ENCODE peak calls at places on chromosome X, in nine cellular contexts. One of them, this sample, is unnamed. For H3K4me1, the result is how much of the 10 kb centered on the place peaks cover.

GRCh38 chrX:136273986-136274385 is 22.8 kb upstream of the MAP7D3 start:
- DNase-seq in CD4-positive, CD25-positive, alpha-beta regulatory T cell: no peak
- DNase-seq in OCI-LY7: no peak
- DNase-seq in kidney: no peak
- DNase-seq in heart left ventricle: no peak
- DNase-seq in mucosa of descending colon: no peak
- DNase-seq in heart right ventricle: no peak
- DNase-seq in PC-3: no peak
- DNase-seq in transverse colon: no peak
- DNase-seq in this sample: no peak

GRCh38 chrX:3550160-3550765 is 163.2 kb downstream of the PRKX start:
- DNase-seq in kidney: no peak
- DNase-seq in PC-3: peak
- DNase-seq in OCI-LY7: no peak
- DNase-seq in heart right ventricle: no peak
- DNase-seq in heart left ventricle: no peak
- DNase-seq in transverse colon: peak
- DNase-seq in CD4-positive, CD25-positive, alpha-beta regulatory T cell: no peak
- DNase-seq in mucosa of descending colon: peak
- DNase-seq in this sample: no peak

GRCh38 chrX:141405878-141406492 is 163.7 kb upstream of the SPANXC start:
- DNase-seq in mucosa of descending colon: no peak
- DNase-seq in heart right ventricle: no peak
- DNase-seq in OCI-LY7: no peak
- DNase-seq in transverse colon: no peak
- DNase-seq in PC-3: peak
- DNase-seq in CD4-positive, CD25-positive, alpha-beta regulatory T cell: no peak
- DNase-seq in kidney: no peak
- DNase-seq in heart left ventricle: no peak
- DNase-seq in this sample: no peak

GRCh38 chrX:16946971-16947562 is 609 bp downstream of the REPS2 start:
- DNase-seq in heart left ventricle: peak
- DNase-seq in mucosa of descending colon: peak
- DNase-seq in kidney: peak
- DNase-seq in PC-3: no peak
- DNase-seq in CD4-positive, CD25-positive, alpha-beta regulatory T cell: peak
- DNase-seq in OCI-LY7: peak
- DNase-seq in transverse colon: peak
- DNase-seq in heart right ventricle: peak
- DNase-seq in this sample: peak

GRCh38 chrX:18490816-18491215 is 65.4 kb downstream of the CDKL5 start:
- DNase-seq in kidney: no peak
- DNase-seq in heart left ventricle: no peak
- DNase-seq in heart right ventricle: no peak
- DNase-seq in OCI-LY7: no peak
- DNase-seq in CD4-positive, CD25-positive, alpha-beta regulatory T cell: no peak
- DNase-seq in transverse colon: no peak
- DNase-seq in mucosa of descending colon: no peak
- DNase-seq in PC-3: no peak
- DNase-seq in this sample: no peak

GRCh38 chrX:5390376-5390775 is 838.3 kb downstream of the NLGN4X start:
- DNase-seq in kidney: no peak
- DNase-seq in transverse colon: no peak
- DNase-seq in heart left ventricle: no peak
- DNase-seq in CD4-positive, CD25-positive, alpha-beta regulatory T cell: no peak
- DNase-seq in OCI-LY7: no peak
- DNase-seq in PC-3: no peak
- DNase-seq in mucosa of descending colon: no peak
- DNase-seq in heart right ventricle: no peak
- DNase-seq in this sample: no peak

GRCh38 chrX:104253567-104254441 is 929 bp downstream of the ESX1 start:
- DNase-seq in heart left ventricle: no peak
- DNase-seq in PC-3: no peak
- DNase-seq in mucosa of descending colon: no peak
- DNase-seq in kidney: peak
- DNase-seq in CD4-positive, CD25-positive, alpha-beta regulatory T cell: no peak
- DNase-seq in transverse colon: no peak
- DNase-seq in heart right ventricle: no peak
- DNase-seq in OCI-LY7: no peak
- DNase-seq in this sample: no peak

GRCh38 chrX:12249997-12250396 is 111.7 kb downstream of the FRMPD4 start:
- DNase-seq in transverse colon: no peak
- DNase-seq in mucosa of descending colon: no peak
- DNase-seq in kidney: no peak
- DNase-seq in heart left ventricle: no peak
- DNase-seq in heart right ventricle: no peak
- DNase-seq in OCI-LY7: no peak
- DNase-seq in CD4-positive, CD25-positive, alpha-beta regulatory T cell: no peak
- DNase-seq in PC-3: peak
- DNase-seq in this sample: no peak

GRCh38 chrX:30713061-30713525 is 59.9 kb downstream of the GK start:
- DNase-seq in heart right ventricle: no peak
- DNase-seq in heart left ventricle: peak
- DNase-seq in CD4-positive, CD25-positive, alpha-beta regulatory T cell: peak
- DNase-seq in OCI-LY7: peak
- DNase-seq in transverse colon: peak
- DNase-seq in kidney: no peak
- DNase-seq in mucosa of descending colon: peak
- DNase-seq in PC-3: peak
- DNase-seq in this sample: peak

GRCh38 chrX:38578152-38578551 is 16.8 kb downstream of the TSPAN7 start:
- DNase-seq in PC-3: no peak
- DNase-seq in mucosa of descending colon: peak
- DNase-seq in heart left ventricle: no peak
- DNase-seq in heart right ventricle: no peak
- DNase-seq in OCI-LY7: no peak
- DNase-seq in kidney: no peak
- DNase-seq in CD4-positive, CD25-positive, alpha-beta regulatory T cell: no peak
- DNase-seq in transverse colon: peak
- DNase-seq in this sample: no peak

GRCh38 chrX:45479196-45479834 is 278.6 kb upstream of the DIPK2B start:
- DNase-seq in mucosa of descending colon: no peak
- DNase-seq in kidney: no peak
- DNase-seq in heart left ventricle: no peak
- DNase-seq in OCI-LY7: no peak
- DNase-seq in PC-3: peak
- DNase-seq in heart right ventricle: no peak
- DNase-seq in CD4-positive, CD25-positive, alpha-beta regulatory T cell: no peak
- DNase-seq in transverse colon: no peak
- DNase-seq in this sample: no peak

GRCh38 chrX:131783555-131784338 is 239.4 kb upstream of the STK26 start:
- DNase-seq in transverse colon: peak
- DNase-seq in PC-3: peak
- DNase-seq in kidney: no peak
- DNase-seq in heart left ventricle: no peak
- DNase-seq in CD4-positive, CD25-positive, alpha-beta regulatory T cell: peak
- DNase-seq in OCI-LY7: no peak
- DNase-seq in heart right ventricle: no peak
- DNase-seq in mucosa of descending colon: no peak
- DNase-seq in this sample: no peak

GRCh38 chrX:116272328-116272727 is 101.8 kb downstream of the AGTR2 start:
- DNase-seq in kidney: no peak
- DNase-seq in heart right ventricle: no peak
- DNase-seq in PC-3: peak
- DNase-seq in transverse colon: peak
- DNase-seq in OCI-LY7: no peak
- DNase-seq in mucosa of descending colon: peak
- DNase-seq in heart left ventricle: no peak
- DNase-seq in CD4-positive, CD25-positive, alpha-beta regulatory T cell: no peak
- DNase-seq in this sample: no peak

GRCh38 chrX:33128048-33128805 is 83.1 kb downstream of the DMD start:
- DNase-seq in heart left ventricle: no peak
- DNase-seq in kidney: no peak
- DNase-seq in OCI-LY7: peak
- DNase-seq in transverse colon: no peak
- DNase-seq in CD4-positive, CD25-positive, alpha-beta regulatory T cell: no peak
- DNase-seq in mucosa of descending colon: no peak
- DNase-seq in heart right ventricle: no peak
- DNase-seq in PC-3: no peak
- DNase-seq in this sample: no peak

DNA sequence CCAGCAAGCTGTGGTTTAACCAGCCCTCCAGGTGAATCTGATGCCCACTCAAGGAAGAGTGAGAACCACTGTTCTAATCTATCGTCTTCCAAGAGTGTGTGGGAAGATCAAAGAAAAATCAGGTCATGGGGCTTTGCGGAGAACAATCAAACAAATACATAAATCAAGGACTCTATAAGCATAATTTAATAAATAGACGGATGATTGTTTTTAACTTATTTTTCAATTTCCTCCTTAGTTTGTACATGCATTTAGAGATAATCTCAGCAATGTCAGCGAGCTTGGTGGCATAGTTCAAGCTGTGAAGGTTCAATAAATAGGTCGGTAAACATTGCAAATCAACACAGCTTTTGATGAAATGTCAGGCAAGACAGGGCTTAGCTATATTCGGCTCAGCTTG is 84.9 kb downstream of the DMD start:
- DNase-seq in mucosa of descending colon: no peak
- DNase-seq in OCI-LY7: peak
- DNase-seq in heart left ventricle: no peak
- DNase-seq in CD4-positive, CD25-positive, alpha-beta regulatory T cell: no peak
- DNase-seq in PC-3: no peak
- DNase-seq in transverse colon: no peak
- DNase-seq in heart right ventricle: no peak
- DNase-seq in kidney: no peak
- DNase-seq in this sample: no peak
- H3K4me1 ChIP-seq in mucosa of descending colon: under half
- H3K4me1 ChIP-seq in OCI-LY7: under half
- H3K4me1 ChIP-seq in heart left ventricle: under half
- H3K4me1 ChIP-seq in CD4-positive, CD25-positive, alpha-beta regulatory T cell: under half
- H3K4me1 ChIP-seq in PC-3: under half
- H3K4me1 ChIP-seq in transverse colon: under half
- H3K4me1 ChIP-seq in heart right ventricle: under half
- H3K4me1 ChIP-seq in kidney: under half
- H3K4me1 ChIP-seq in this sample: under half

DNA sequence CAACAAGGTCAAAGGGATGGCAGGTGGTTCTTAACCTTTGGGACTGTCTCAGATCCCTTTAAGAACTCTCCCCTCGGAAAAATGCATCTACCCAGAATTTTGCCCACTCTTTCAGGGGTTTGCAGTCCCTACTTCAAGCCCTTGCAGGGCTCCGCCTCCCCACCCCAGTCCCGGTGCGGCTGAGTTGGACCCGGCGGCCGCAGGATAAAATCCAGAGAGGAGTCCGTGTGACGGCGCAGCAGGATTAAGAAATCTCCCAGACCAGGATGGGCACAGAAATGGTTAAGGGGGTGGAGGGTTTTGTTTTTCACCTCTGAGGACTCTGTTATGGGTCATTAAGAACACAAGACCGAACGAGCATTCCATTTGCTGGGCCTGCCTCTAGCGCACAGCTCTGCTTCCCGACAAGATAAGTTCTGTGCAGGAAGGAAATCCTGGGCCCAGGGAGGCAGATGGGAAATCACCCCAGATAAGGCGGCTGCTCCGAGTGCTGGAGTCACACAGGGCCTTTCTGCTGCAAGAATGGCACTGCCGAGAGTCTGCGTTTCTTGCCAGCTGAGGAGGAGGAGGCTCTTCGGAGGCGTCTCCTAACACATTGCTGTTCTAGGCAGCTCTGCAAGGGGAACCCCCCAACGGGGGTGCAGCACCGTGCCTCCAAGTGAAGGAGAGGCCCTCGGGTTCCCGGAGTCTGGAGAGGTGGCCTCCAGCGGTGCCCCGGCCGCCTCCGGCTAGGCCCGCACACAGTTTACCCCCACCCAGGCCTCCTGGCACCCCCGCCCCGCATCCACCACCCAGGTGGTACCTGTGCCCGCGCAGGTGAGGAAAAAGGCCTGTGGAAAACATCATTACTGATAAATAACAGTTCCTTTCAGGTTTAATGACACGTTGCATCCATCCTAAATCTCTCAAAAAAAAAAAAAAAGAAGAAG is 277.6 kb downstream of the BCOR start:
- DNase-seq in kidney: no peak
- DNase-seq in transverse colon: no peak
- DNase-seq in PC-3: no peak
- DNase-seq in mucosa of descending colon: no peak
- DNase-seq in heart right ventricle: no peak
- DNase-seq in CD4-positive, CD25-positive, alpha-beta regulatory T cell: no peak
- DNase-seq in heart left ventricle: no peak
- DNase-seq in OCI-LY7: no peak
- DNase-seq in this sample: no peak
- H3K4me3 ChIP-seq in kidney: peak
- H3K4me3 ChIP-seq in transverse colon: no peak
- H3K4me3 ChIP-seq in PC-3: peak
- H3K4me3 ChIP-seq in mucosa of descending colon: no peak
- H3K4me3 ChIP-seq in heart right ventricle: peak
- H3K4me3 ChIP-seq in CD4-positive, CD25-positive, alpha-beta regulatory T cell: no peak
- H3K4me3 ChIP-seq in heart left ventricle: peak
- H3K4me3 ChIP-seq in OCI-LY7: no peak
- H3K4me3 ChIP-seq in this sample: peak

DNA sequence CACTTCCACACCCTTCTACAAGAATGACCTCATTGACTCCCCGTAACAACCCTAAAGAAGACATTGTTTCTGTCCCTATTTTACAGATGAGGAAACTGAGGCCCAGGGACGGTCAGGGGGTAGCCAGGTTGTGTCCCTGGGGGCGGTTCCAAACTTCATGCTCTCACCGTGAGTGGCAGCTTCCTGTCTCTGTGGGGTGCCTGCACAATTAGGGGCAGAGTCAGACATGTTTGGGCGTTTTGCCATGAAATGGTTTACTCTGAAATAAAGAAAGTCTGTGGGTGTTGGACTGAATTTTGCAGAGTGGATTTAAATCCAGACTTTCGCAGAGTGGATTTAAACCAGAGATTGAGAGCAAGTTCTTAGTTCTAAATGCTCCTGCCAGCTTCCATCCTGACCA is 44.3 kb upstream of the TBL1X start:
- DNase-seq in kidney: no peak
- DNase-seq in heart left ventricle: no peak
- DNase-seq in CD4-positive, CD25-positive, alpha-beta regulatory T cell: no peak
- DNase-seq in heart right ventricle: no peak
- DNase-seq in mucosa of descending colon: no peak
- DNase-seq in OCI-LY7: no peak
- DNase-seq in transverse colon: no peak
- DNase-seq in PC-3: no peak
- DNase-seq in this sample: no peak
- H3K4me1 ChIP-seq in kidney: under half
- H3K4me1 ChIP-seq in heart left ventricle: under half
- H3K4me1 ChIP-seq in CD4-positive, CD25-positive, alpha-beta regulatory T cell: under half
- H3K4me1 ChIP-seq in heart right ventricle: under half
- H3K4me1 ChIP-seq in mucosa of descending colon: under half
- H3K4me1 ChIP-seq in OCI-LY7: under half
- H3K4me1 ChIP-seq in transverse colon: under half
- H3K4me1 ChIP-seq in PC-3: under half
- H3K4me1 ChIP-seq in this sample: under half

DNA sequence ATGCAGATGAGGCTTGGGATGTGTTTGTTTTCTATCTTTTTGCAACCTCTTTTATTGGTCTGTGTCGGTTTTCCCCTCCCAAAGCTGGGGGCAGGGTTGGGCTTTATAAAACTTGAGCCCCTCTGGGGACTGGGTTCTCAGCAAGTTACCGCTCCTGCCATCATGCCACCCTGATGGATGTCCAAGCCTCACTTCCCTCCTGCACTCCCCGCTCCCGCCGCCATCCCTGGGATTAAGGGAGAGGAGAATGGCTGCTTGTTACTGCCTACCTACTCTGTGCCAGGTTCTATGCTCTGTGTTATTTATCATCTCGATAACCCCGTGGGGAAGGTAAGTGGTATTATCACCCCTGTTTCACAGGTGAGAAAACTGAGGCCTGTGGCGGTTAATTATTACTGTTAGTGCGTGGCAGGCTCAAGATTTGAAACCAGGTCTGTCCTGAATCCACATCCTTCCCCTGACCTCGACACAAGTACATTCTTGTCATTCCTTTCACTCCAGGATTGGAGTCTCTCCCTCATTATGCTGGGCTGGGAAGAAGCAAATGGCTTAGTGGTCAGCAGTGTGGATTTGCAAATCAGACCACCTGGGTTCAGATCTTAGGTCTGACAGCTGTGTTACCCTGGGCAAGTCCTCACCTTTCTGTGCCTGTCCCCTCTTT is 4.5 kb downstream of the UBA1 start:
- DNase-seq in PC-3: no peak
- DNase-seq in kidney: no peak
- DNase-seq in CD4-positive, CD25-positive, alpha-beta regulatory T cell: no peak
- DNase-seq in transverse colon: no peak
- DNase-seq in heart right ventricle: no peak
- DNase-seq in mucosa of descending colon: no peak
- DNase-seq in heart left ventricle: no peak
- DNase-seq in OCI-LY7: no peak
- DNase-seq in this sample: no peak
- H3K4me3 ChIP-seq in PC-3: no peak
- H3K4me3 ChIP-seq in kidney: peak
- H3K4me3 ChIP-seq in CD4-positive, CD25-positive, alpha-beta regulatory T cell: no peak
- H3K4me3 ChIP-seq in transverse colon: no peak
- H3K4me3 ChIP-seq in heart right ventricle: no peak
- H3K4me3 ChIP-seq in mucosa of descending colon: no peak
- H3K4me3 ChIP-seq in heart left ventricle: peak
- H3K4me3 ChIP-seq in OCI-LY7: no peak
- H3K4me3 ChIP-seq in this sample: peak